ENCODE peak calls at places on chromosomes 5 and 9, in ten cellular contexts. One of them, this sample, is unnamed.

GRCh38 chr9:129285382-129285781 is 107.3 kb upstream of the IER5L start:
- DNase-seq in uterus: no peak
- DNase-seq in left ventricle myocardium inferior: no peak
- DNase-seq in right lobe of liver: peak
- DNase-seq in aorta: peak
- DNase-seq in AG04450: no peak
- DNase-seq in Karpas-422: no peak
- DNase-seq in mesenchymal stem cell: no peak
- DNase-seq in ovary: no peak
- DNase-seq in transverse colon: no peak
- DNase-seq in this sample: no peak

GRCh38 chr5:141732417-141732816 is 50.4 kb upstream of the ARAP3 start:
- DNase-seq in uterus: no peak
- DNase-seq in left ventricle myocardium inferior: no peak
- DNase-seq in right lobe of liver: no peak
- DNase-seq in aorta: no peak
- DNase-seq in AG04450: no peak
- DNase-seq in Karpas-422: no peak
- DNase-seq in mesenchymal stem cell: no peak
- DNase-seq in ovary: no peak
- DNase-seq in transverse colon: no peak
- DNase-seq in this sample: no peak

GRCh38 chr9:110555551-110555950 is 24.0 kb downstream of the SVEP1 start:
- DNase-seq in uterus: no peak
- DNase-seq in left ventricle myocardium inferior: no peak
- DNase-seq in right lobe of liver: no peak
- DNase-seq in aorta: no peak
- DNase-seq in AG04450: peak
- DNase-seq in Karpas-422: no peak
- DNase-seq in mesenchymal stem cell: no peak
- DNase-seq in ovary: no peak
- DNase-seq in transverse colon: no peak
- DNase-seq in this sample: peak

GRCh38 chr5:158718738-158719505 is 380.8 kb downstream of the EBF1 start:
- DNase-seq in uterus: no peak
- DNase-seq in left ventricle myocardium inferior: no peak
- DNase-seq in right lobe of liver: no peak
- DNase-seq in aorta: no peak
- DNase-seq in AG04450: no peak
- DNase-seq in Karpas-422: no peak
- DNase-seq in mesenchymal stem cell: peak
- DNase-seq in ovary: no peak
- DNase-seq in transverse colon: no peak
- DNase-seq in this sample: peak

GRCh38 chr9:125942111-125942510 is 194.9 kb downstream of the PBX3 start:
- DNase-seq in uterus: no peak
- DNase-seq in left ventricle myocardium inferior: no peak
- DNase-seq in right lobe of liver: no peak
- DNase-seq in aorta: no peak
- DNase-seq in AG04450: no peak
- DNase-seq in Karpas-422: no peak
- DNase-seq in mesenchymal stem cell: no peak
- DNase-seq in ovary: no peak
- DNase-seq in transverse colon: no peak
- DNase-seq in this sample: peak

GRCh38 chr5:77239126-77239741 is 28.8 kb downstream of the PDE8B start:
- DNase-seq in uterus: no peak
- DNase-seq in left ventricle myocardium inferior: no peak
- DNase-seq in right lobe of liver: no peak
- DNase-seq in aorta: no peak
- DNase-seq in AG04450: no peak
- DNase-seq in Karpas-422: peak
- DNase-seq in mesenchymal stem cell: peak
- DNase-seq in ovary: no peak
- DNase-seq in transverse colon: no peak
- DNase-seq in this sample: peak

GRCh38 chr9:114155263-114155966 is at the start of gene COL27A1:
- DNase-seq in uterus: peak
- DNase-seq in left ventricle myocardium inferior: peak
- DNase-seq in right lobe of liver: peak
- DNase-seq in aorta: peak
- DNase-seq in AG04450: no peak
- DNase-seq in Karpas-422: peak
- DNase-seq in mesenchymal stem cell: peak
- DNase-seq in ovary: peak
- DNase-seq in transverse colon: peak
- DNase-seq in this sample: peak

GRCh38 chr9:127637322-127637847 is 25.3 kb downstream of the STXBP1 start:
- DNase-seq in uterus: peak
- DNase-seq in left ventricle myocardium inferior: no peak
- DNase-seq in right lobe of liver: no peak
- DNase-seq in aorta: no peak
- DNase-seq in AG04450: peak
- DNase-seq in Karpas-422: no peak
- DNase-seq in mesenchymal stem cell: peak
- DNase-seq in ovary: peak
- DNase-seq in transverse colon: peak
- DNase-seq in this sample: peak

GRCh38 chr5:36090033-36090432 is 23.4 kb upstream of the UGT3A2 start:
- DNase-seq in uterus: no peak
- DNase-seq in left ventricle myocardium inferior: no peak
- DNase-seq in right lobe of liver: no peak
- DNase-seq in aorta: no peak
- DNase-seq in AG04450: no peak
- DNase-seq in Karpas-422: peak
- DNase-seq in mesenchymal stem cell: peak
- DNase-seq in ovary: no peak
- DNase-seq in transverse colon: no peak
- DNase-seq in this sample: peak

GRCh38 chr5:76542887-76543690 is 80.1 kb downstream of the F2RL2 start:
- DNase-seq in uterus: no peak
- DNase-seq in left ventricle myocardium inferior: no peak
- DNase-seq in right lobe of liver: no peak
- DNase-seq in aorta: no peak
- DNase-seq in AG04450: no peak
- DNase-seq in Karpas-422: no peak
- DNase-seq in mesenchymal stem cell: peak
- DNase-seq in ovary: no peak
- DNase-seq in transverse colon: peak
- DNase-seq in this sample: no peak

GRCh38 chr9:34552606-34552981 is 29.8 kb upstream of the ENHO start:
- DNase-seq in uterus: no peak
- DNase-seq in left ventricle myocardium inferior: no peak
- DNase-seq in right lobe of liver: peak
- DNase-seq in aorta: peak
- DNase-seq in AG04450: no peak
- DNase-seq in Karpas-422: no peak
- DNase-seq in mesenchymal stem cell: no peak
- DNase-seq in ovary: no peak
- DNase-seq in transverse colon: no peak
- DNase-seq in this sample: no peak

GRCh38 chr9:13721481-13722235 is 442.2 kb upstream of the MPDZ start:
- DNase-seq in uterus: no peak
- DNase-seq in left ventricle myocardium inferior: no peak
- DNase-seq in right lobe of liver: no peak
- DNase-seq in aorta: no peak
- DNase-seq in AG04450: peak
- DNase-seq in Karpas-422: no peak
- DNase-seq in mesenchymal stem cell: no peak
- DNase-seq in ovary: no peak
- DNase-seq in transverse colon: no peak
- DNase-seq in this sample: peak

GRCh38 chr5:35853652-35854051 is 3.0 kb upstream of the IL7R start:
- DNase-seq in uterus: peak
- DNase-seq in left ventricle myocardium inferior: no peak
- DNase-seq in right lobe of liver: no peak
- DNase-seq in aorta: no peak
- DNase-seq in AG04450: no peak
- DNase-seq in Karpas-422: no peak
- DNase-seq in mesenchymal stem cell: no peak
- DNase-seq in ovary: peak
- DNase-seq in transverse colon: peak
- DNase-seq in this sample: no peak

GRCh38 chr5:156391139-156391538 is 64.2 kb downstream of the SGCD start:
- DNase-seq in uterus: no peak
- DNase-seq in left ventricle myocardium inferior: no peak
- DNase-seq in right lobe of liver: no peak
- DNase-seq in aorta: no peak
- DNase-seq in AG04450: peak
- DNase-seq in Karpas-422: no peak
- DNase-seq in mesenchymal stem cell: peak
- DNase-seq in ovary: no peak
- DNase-seq in transverse colon: no peak
- DNase-seq in this sample: no peak

DNA sequence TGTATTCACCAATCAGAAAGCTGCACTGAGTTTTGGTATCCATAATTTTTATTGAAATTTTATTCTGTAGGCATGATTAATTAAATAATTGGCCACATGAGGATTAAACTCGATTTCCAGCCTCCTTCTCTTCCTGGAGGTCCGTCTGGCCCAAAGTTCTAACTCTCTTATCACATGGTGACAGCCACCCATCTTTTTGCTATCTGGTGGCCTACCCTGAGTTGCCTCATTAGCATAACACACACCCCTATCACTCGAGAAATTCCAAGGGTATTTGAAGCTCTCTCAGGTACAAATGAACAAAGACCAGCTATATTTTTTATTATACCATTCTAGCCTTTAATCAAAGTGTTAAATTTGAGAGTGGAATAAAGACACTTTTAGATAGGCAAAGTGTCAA is 57.7 kb downstream of the APC start:
- DNase-seq in uterus: no peak
- DNase-seq in left ventricle myocardium inferior: no peak
- DNase-seq in right lobe of liver: no peak
- DNase-seq in aorta: no peak
- DNase-seq in AG04450: no peak
- DNase-seq in Karpas-422: no peak
- DNase-seq in mesenchymal stem cell: no peak
- DNase-seq in ovary: no peak
- DNase-seq in transverse colon: no peak
- DNase-seq in this sample: no peak
- H3K27ac ChIP-seq in uterus: no peak
- H3K27ac ChIP-seq in left ventricle myocardium inferior: peak
- H3K27ac ChIP-seq in right lobe of liver: no peak
- H3K27ac ChIP-seq in aorta: no peak
- H3K27ac ChIP-seq in AG04450: no peak
- H3K27ac ChIP-seq in Karpas-422: peak
- H3K27ac ChIP-seq in mesenchymal stem cell: no peak
- H3K27ac ChIP-seq in ovary: no peak
- H3K27ac ChIP-seq in transverse colon: no peak
- H3K27ac ChIP-seq in this sample: no peak

DNA sequence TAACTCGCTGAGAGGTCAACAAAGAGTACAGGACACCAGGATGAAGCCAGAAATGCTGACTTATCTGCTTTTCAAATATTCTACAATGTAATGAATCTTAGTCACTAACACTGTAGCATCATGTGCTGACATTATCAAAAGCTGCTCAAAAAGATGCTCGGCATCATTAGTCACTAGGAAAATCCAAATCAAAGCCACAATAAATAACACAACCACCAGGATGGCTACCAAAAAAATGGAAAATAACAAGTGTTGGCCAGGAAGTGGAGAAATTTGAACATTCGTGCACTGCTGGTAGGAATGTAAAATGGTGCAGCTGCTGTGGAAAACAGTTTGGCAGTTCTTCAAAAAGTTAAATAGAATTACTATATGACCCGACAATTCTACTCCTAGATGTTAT is 269.1 kb downstream of the GLIS3 start:
- DNase-seq in uterus: no peak
- DNase-seq in left ventricle myocardium inferior: no peak
- DNase-seq in right lobe of liver: no peak
- DNase-seq in aorta: no peak
- DNase-seq in AG04450: no peak
- DNase-seq in Karpas-422: no peak
- DNase-seq in mesenchymal stem cell: no peak
- DNase-seq in ovary: no peak
- DNase-seq in transverse colon: no peak
- DNase-seq in this sample: no peak
- H3K27ac ChIP-seq in uterus: no peak
- H3K27ac ChIP-seq in left ventricle myocardium inferior: no peak
- H3K27ac ChIP-seq in right lobe of liver: no peak
- H3K27ac ChIP-seq in aorta: no peak
- H3K27ac ChIP-seq in AG04450: no peak
- H3K27ac ChIP-seq in Karpas-422: no peak
- H3K27ac ChIP-seq in mesenchymal stem cell: no peak
- H3K27ac ChIP-seq in ovary: no peak
- H3K27ac ChIP-seq in transverse colon: no peak
- H3K27ac ChIP-seq in this sample: no peak

GRCh38 chr5:52748590-52748989 is 39.1 kb upstream of the ITGA1 start:
- DNase-seq in uterus: no peak
- DNase-seq in left ventricle myocardium inferior: no peak
- DNase-seq in right lobe of liver: no peak
- DNase-seq in aorta: no peak
- DNase-seq in AG04450: no peak
- DNase-seq in Karpas-422: no peak
- DNase-seq in mesenchymal stem cell: no peak
- DNase-seq in ovary: no peak
- DNase-seq in transverse colon: no peak
- DNase-seq in this sample: no peak
- H3K27ac ChIP-seq in uterus: no peak
- H3K27ac ChIP-seq in left ventricle myocardium inferior: no peak
- H3K27ac ChIP-seq in right lobe of liver: no peak
- H3K27ac ChIP-seq in aorta: no peak
- H3K27ac ChIP-seq in AG04450: no peak
- H3K27ac ChIP-seq in Karpas-422: no peak
- H3K27ac ChIP-seq in mesenchymal stem cell: no peak
- H3K27ac ChIP-seq in ovary: no peak
- H3K27ac ChIP-seq in transverse colon: no peak
- H3K27ac ChIP-seq in this sample: no peak

DNA sequence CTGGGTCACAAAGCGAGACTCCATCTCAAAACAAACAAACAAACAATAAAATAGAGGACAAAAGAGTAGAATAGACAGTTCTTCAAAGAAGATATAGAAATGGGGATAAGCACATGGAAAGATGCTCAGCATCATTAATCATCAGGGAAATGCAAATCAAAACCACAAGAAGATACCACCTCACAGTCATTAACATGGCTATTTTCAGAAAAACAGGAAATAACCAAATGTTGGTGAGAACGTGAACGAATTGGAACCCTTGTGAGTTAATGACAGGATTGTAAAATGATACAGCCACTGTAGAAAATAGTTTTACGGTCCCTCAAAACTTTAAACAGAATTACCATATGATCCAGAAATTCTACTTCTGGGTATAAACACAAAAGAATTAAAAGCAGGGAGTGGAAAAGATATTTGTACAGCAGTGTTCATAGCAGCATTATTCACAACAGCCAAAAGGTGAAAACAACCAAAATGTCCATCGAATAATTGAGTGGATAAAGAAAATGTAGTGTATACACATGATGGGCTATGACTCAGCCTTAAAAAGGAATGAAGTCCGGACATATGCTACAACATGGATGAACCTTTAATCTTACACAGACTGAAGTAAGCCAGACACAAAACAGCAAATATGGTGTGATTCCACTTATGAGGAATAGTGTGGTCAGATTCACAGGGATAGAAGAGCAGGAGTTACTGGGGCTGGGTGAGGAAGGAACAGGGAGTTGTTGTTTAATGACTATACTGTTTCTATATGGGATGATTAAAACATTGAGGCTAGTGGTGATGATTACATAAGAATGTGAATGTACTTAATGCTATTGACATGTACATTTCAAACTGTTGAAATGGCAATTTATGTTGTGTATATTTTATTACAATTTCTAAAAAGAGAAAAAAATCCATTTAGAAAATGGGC is 19.7 kb downstream of the OR2V2 start:
- DNase-seq in uterus: no peak
- DNase-seq in left ventricle myocardium inferior: no peak
- DNase-seq in right lobe of liver: no peak
- DNase-seq in aorta: no peak
- DNase-seq in AG04450: no peak
- DNase-seq in Karpas-422: peak
- DNase-seq in mesenchymal stem cell: peak
- DNase-seq in ovary: no peak
- DNase-seq in transverse colon: no peak
- DNase-seq in this sample: no peak
- H3K27ac ChIP-seq in uterus: no peak
- H3K27ac ChIP-seq in left ventricle myocardium inferior: no peak
- H3K27ac ChIP-seq in right lobe of liver: no peak
- H3K27ac ChIP-seq in aorta: no peak
- H3K27ac ChIP-seq in AG04450: no peak
- H3K27ac ChIP-seq in Karpas-422: no peak
- H3K27ac ChIP-seq in mesenchymal stem cell: no peak
- H3K27ac ChIP-seq in ovary: no peak
- H3K27ac ChIP-seq in transverse colon: no peak
- H3K27ac ChIP-seq in this sample: no peak

This sample was measured in GM23248.